ENCODE peak calls at places on chromosomes 16 and 17, in four cellular contexts. U is left colon, V is SK-MEL-5, J is SHP77. B is an unnamed sample.

GRCh38 chr16:58022601-58023371 is 2.8 kb upstream of the MMP15 start:
- DNase-seq in U (peak), J (peak), V (no peak), B (no peak)

GRCh38 chr17:633641-634091 is 81.0 kb downstream of the VPS53 start:
- DNase-seq in J (no peak), U (no peak), V (no peak), B (no peak)

GRCh38 chr17:72514888-72515287 is 394.1 kb downstream of the SOX9 start:
- DNase-seq in U (no peak), V (no peak), J (no peak), B (no peak)

GRCh38 chr17:40322417-40323315 is 13.7 kb downstream of the RARA start:
- DNase-seq in U (peak), J (peak), V (peak), B (peak)

GRCh38 chr16:29736112-29736511 is 9.7 kb downstream of the C16orf54 start:
- DNase-seq in J (peak), V (peak), U (no peak), B (no peak)

GRCh38 chr16:19140392-19140791 is 26.6 kb downstream of the ITPRIPL2 start:
- DNase-seq in U (no peak), V (no peak), J (no peak), B (no peak)

GRCh38 chr17:77738666-77739531 is 219.6 kb upstream of the TNRC6C start:
- DNase-seq in U (no peak), J (peak), V (peak), B (no peak)

GRCh38 chr16:21150375-21151001 is at the start of gene DNAH3:
- DNase-seq in U (peak), J (peak), V (peak), B (no peak)

GRCh38 chr17:73710095-73710592 is 65.9 kb upstream of the SDK2 start:
- DNase-seq in V (peak), U (peak), J (peak), B (peak)

GRCh38 chr17:16516594-16517018 is 24.6 kb upstream of the LRRC75A start:
- DNase-seq in J (peak), V (peak), U (no peak), B (no peak)

GRCh38 chr17:49976163-49976827 is 7.3 kb downstream of the DLX4 start:
- DNase-seq in U (no peak), V (no peak), J (no peak), B (no peak)

GRCh38 chr17:49903523-49903922 is 55.7 kb upstream of the TAC4 start:
- DNase-seq in J (no peak), U (no peak), V (no peak), B (no peak)

GRCh38 chr16:71367243-71367976 is 8.9 kb downstream of the CALB2 start:
- DNase-seq in U (peak), V (peak), J (peak), B (no peak)

GRCh38 chr16:13631916-13632315 is 288.0 kb upstream of the ERCC4 start:
- DNase-seq in V (no peak), J (no peak), U (no peak), B (no peak)

GRCh38 chr17:1957037-1957436 is 68.1 kb downstream of the RTN4RL1 start:
- DNase-seq in J (no peak), U (no peak), V (no peak), B (no peak)

GRCh38 chr17:5775098-5775497 is 190.8 kb upstream of the NLRP1 start:
- DNase-seq in U (no peak), J (no peak), V (no peak), B (no peak)

GRCh38 chr17:11944587-11944986 is 52.7 kb downstream of the ZNF18 start:
- DNase-seq in J (no peak), U (no peak), V (no peak), B (no peak)

B was measured in stimulated activated naive CD4-positive, alpha-beta T cell.